ENCODE peak calls at places on chromosomes 1 and 21, in four cellular contexts. One of them, this sample, is unnamed.

GRCh38 chr1:9289090-9289534 is 3.6 kb upstream of the SPSB1 start:
- DNase-seq in substantia nigra: peak; percentile 55
- DNase-seq in ACHN: peak; percentile 71
- DNase-seq in COR-L47: peak; percentile 17
- DNase-seq in this sample: no peak

GRCh38 chr1:37514350-37515184 is at the start of gene MEAF6:
- DNase-seq in ACHN: peak; percentile 82
- DNase-seq in COR-L47: peak; percentile 76
- DNase-seq in substantia nigra: peak; percentile 68
- DNase-seq in this sample: no peak

GRCh38 chr1:42937836-42938595 is 20.7 kb downstream of the SLC2A1 start:
- DNase-seq in COR-L47: no peak
- DNase-seq in ACHN: no peak
- DNase-seq in substantia nigra: no peak
- DNase-seq in this sample: no peak

GRCh38 chr1:6872573-6873261 is 87.5 kb downstream of the CAMTA1 start:
- DNase-seq in substantia nigra: no peak
- DNase-seq in ACHN: no peak
- DNase-seq in COR-L47: no peak
- DNase-seq in this sample: no peak

GRCh38 chr1:8541961-8542521 is 224.1 kb downstream of the SLC45A1 start:
- DNase-seq in substantia nigra: no peak
- DNase-seq in ACHN: no peak
- DNase-seq in COR-L47: no peak
- DNase-seq in this sample: no peak

GRCh38 chr1:53593758-53594380 is 134.7 kb downstream of the DMRTB1 start:
- DNase-seq in ACHN: no peak
- DNase-seq in COR-L47: no peak
- DNase-seq in substantia nigra: no peak
- DNase-seq in this sample: no peak

GRCh38 chr21:17488620-17489019 is 24.2 kb upstream of the CXADR start:
- DNase-seq in COR-L47: no peak
- DNase-seq in ACHN: no peak
- DNase-seq in substantia nigra: no peak
- DNase-seq in this sample: no peak

GRCh38 chr1:151839457-151840409 is at the start of gene C2CD4D:
- DNase-seq in ACHN: peak; percentile 24
- DNase-seq in substantia nigra: peak; percentile 79
- DNase-seq in COR-L47: peak; percentile 68
- DNase-seq in this sample: no peak